ENCODE peak calls at places on chromosomes 4 and X, in seven cellular contexts. B, D, F, J, T, E and Y are unnamed samples.

GRCh38 chr4:40515037-40515397 is 114.6 kb downstream of the RBM47 start:
- DNase-seq in B (no peak), D (no peak), F (no peak), J (no peak), T (no peak), E (no peak), Y (no peak)

GRCh38 chrX:37926700-37927099 is 79.3 kb upstream of the DYNLT3 start:
- DNase-seq in B (peak), D (no peak), F (no peak), J (no peak), T (no peak), E (peak), Y (peak)

GRCh38 chrX:1389993-1390285 is 2.0 kb downstream of the SLC25A6 start:
- DNase-seq in B (no peak), D (peak), F (no peak), J (no peak), T (no peak), E (no peak), Y (no peak)

GRCh38 chrX:152632445-152633097 is 5.1 kb upstream of the GABRQ start:
- DNase-seq in B (peak), D (peak), F (peak), J (peak), T (no peak), E (peak), Y (peak)

GRCh38 chrX:150899191-150899757 is 806 bp upstream of the CD99L2 start:
- DNase-seq in B (no peak), D (peak), F (no peak), J (no peak), T (peak), E (peak), Y (peak)

GRCh38 chrX:72540318-72540717 is 32.3 kb downstream of the HDAC8 start:
- DNase-seq in B (peak), D (no peak), F (no peak), J (peak), T (no peak), E (peak), Y (peak)

GRCh38 chr4:26220704-26221103 is 100.1 kb upstream of the RBPJ start:
- DNase-seq in B (no peak), D (no peak), F (no peak), J (no peak), T (no peak), E (no peak), Y (peak)

GRCh38 chr4:41360214-41360910 is 103.6 kb downstream of the UCHL1 start:
- DNase-seq in B (no peak), D (peak), F (peak), J (no peak), T (no peak), E (peak), Y (peak)

GRCh38 chr4:48268956-48269860 is at the start of gene TEC:
- DNase-seq in B (no peak), D (peak), F (peak), J (no peak), T (peak), E (peak), Y (peak)

GRCh38 chrX:68018248-68019203 is 414.8 kb downstream of the OPHN1 start:
- DNase-seq in B (no peak), D (peak), F (peak), J (no peak), T (no peak), E (peak), Y (peak)

GRCh38 chrX:68932611-68933010 is 103.8 kb downstream of the EFNB1 start:
- DNase-seq in B (no peak), D (peak), F (no peak), J (no peak), T (no peak), E (no peak), Y (peak)

GRCh38 chr4:997375-998071 is 4.3 kb upstream of the SLC26A1 start:
- DNase-seq in B (no peak), D (no peak), F (no peak), J (no peak), T (no peak), E (no peak), Y (no peak)

GRCh38 chrX:21781525-21781924 is 23.6 kb upstream of the SMPX start:
- DNase-seq in B (peak), D (no peak), F (no peak), J (no peak), T (no peak), E (no peak), Y (no peak)

GRCh38 chr4:56752985-56753384 is 68.5 kb downstream of the SPINK2 start:
- DNase-seq in B (no peak), D (no peak), F (no peak), J (no peak), T (no peak), E (no peak), Y (no peak)

GRCh38 chr4:128454281-128455075 is 166.9 kb upstream of the PGRMC2 start:
- DNase-seq in B (peak), D (peak), F (peak), J (peak), T (peak), E (peak), Y (peak)

GRCh38 chr4:172985552-172985951 is 183.1 kb upstream of the GALNT7 start:
- DNase-seq in B (no peak), D (no peak), F (no peak), J (no peak), T (no peak), E (no peak), Y (peak)

GRCh38 chr4:181896609-181897008 is 346.6 kb upstream of the TENM3 start:
- DNase-seq in B (no peak), D (no peak), F (no peak), J (no peak), T (no peak), E (no peak), Y (no peak)

GRCh38 chr4:122007016-122007415 is 55.2 kb upstream of the TRPC3 start:
- DNase-seq in B (no peak), D (no peak), F (no peak), J (no peak), T (no peak), E (no peak), Y (no peak)

GRCh38 chr4:88752754-88753153 is 55.1 kb upstream of the NAP1L5 start:
- DNase-seq in B (no peak), D (peak), F (no peak), J (no peak), T (no peak), E (no peak), Y (no peak)

GRCh38 chr4:137427411-137427810 is 104.9 kb downstream of the PCDH18 start:
- DNase-seq in B (no peak), D (no peak), F (no peak), J (no peak), T (no peak), E (no peak), Y (peak)

GRCh38 chrX:68941385-68941952 is 112.6 kb downstream of the EFNB1 start:
- DNase-seq in B (no peak), D (no peak), F (no peak), J (no peak), T (no peak), E (no peak), Y (peak)

GRCh38 chr4:2744576-2745270 is 11.4 kb downstream of the TNIP2 start:
- DNase-seq in B (no peak), D (peak), F (no peak), J (no peak), T (no peak), E (no peak), Y (no peak)

GRCh38 chr4:100742045-100742444 is 224.2 kb upstream of the EMCN start:
- DNase-seq in B (peak), D (no peak), F (no peak), J (no peak), T (no peak), E (peak), Y (peak)

GRCh38 chr4:93313207-93313606 is 515.3 kb upstream of the ATOH1 start:
- DNase-seq in B (no peak), D (no peak), F (no peak), J (peak), T (no peak), E (no peak), Y (no peak)

GRCh38 chr4:142416711-142417275 is 429.3 kb downstream of the INPP4B start:
- DNase-seq in B (no peak), D (no peak), F (no peak), J (no peak), T (no peak), E (no peak), Y (peak)

GRCh38 chr4:129342820-129343219 is 246.9 kb downstream of the C4orf33 start:
- DNase-seq in B (peak), D (no peak), F (no peak), J (peak), T (no peak), E (peak), Y (peak)

GRCh38 chrX:22538581-22538980 is 265.9 kb downstream of the CBLL2 start:
- DNase-seq in B (no peak), D (no peak), F (no peak), J (no peak), T (no peak), E (no peak), Y (no peak)

GRCh38 chr4:42501624-42502401 is 104.5 kb downstream of the SHISA3 start:
- DNase-seq in B (no peak), D (no peak), F (no peak), J (no peak), T (no peak), E (no peak), Y (no peak)

GRCh38 chr4:47485047-47485692 is at the start of gene ATP10D:
- DNase-seq in B (peak), D (peak), F (peak), J (peak), T (peak), E (peak), Y (peak)

GRCh38 chr4:189146994-189147929 is 793.4 kb upstream of the FRG1 start:
- DNase-seq in B (no peak), D (no peak), F (no peak), J (no peak), T (no peak), E (no peak), Y (no peak)

GRCh38 chr4:21470531-21470930 is 478.0 kb downstream of the KCNIP4 start:
- DNase-seq in B (peak), D (no peak), F (no peak), J (no peak), T (no peak), E (peak), Y (peak)

GRCh38 chr4:41572414-41572986 is 34.5 kb downstream of the LIMCH1 start:
- DNase-seq in B (no peak), D (no peak), F (no peak), J (no peak), T (no peak), E (no peak), Y (no peak)

GRCh38 chr4:152508818-152509217 is 27.1 kb downstream of the FBXW7 start:
- DNase-seq in B (no peak), D (no peak), F (no peak), J (no peak), T (no peak), E (no peak), Y (no peak)

GRCh38 chrX:119667111-119667928 is 25.6 kb downstream of the SEPTIN6 start:
- DNase-seq in B (no peak), D (no peak), F (no peak), J (no peak), T (peak), E (no peak), Y (peak)

GRCh38 chrX:41332408-41332987 is 1.5 kb upstream of the DDX3X start:
- DNase-seq in B (no peak), D (no peak), F (no peak), J (no peak), T (peak), E (peak), Y (peak)

GRCh38 chr4:94420356-94420755 is 31.4 kb upstream of the PDLIM5 start:
- DNase-seq in B (no peak), D (no peak), F (no peak), J (no peak), T (no peak), E (no peak), Y (no peak)

GRCh38 chrX:38804481-38805293 is 3.4 kb downstream of the MID1IP1 start:
- DNase-seq in B (no peak), D (peak), F (peak), J (no peak), T (peak), E (peak), Y (peak)

GRCh38 chrX:373641-374471 is 12.9 kb downstream of the PPP2R3B start:
- DNase-seq in B (no peak), D (no peak), F (peak), J (no peak), T (no peak), E (no peak), Y (peak)

GRCh38 chrX:370244-370962 is 16.3 kb downstream of the PPP2R3B start:
- DNase-seq in B (no peak), D (no peak), F (no peak), J (no peak), T (no peak), E (no peak), Y (no peak)

GRCh38 chrX:370963-371745 is 15.6 kb downstream of the PPP2R3B start:
- DNase-seq in B (no peak), D (no peak), F (no peak), J (no peak), T (no peak), E (no peak), Y (no peak)

GRCh38 chrX:372856-373640 is 13.7 kb downstream of the PPP2R3B start:
- DNase-seq in B (no peak), D (no peak), F (no peak), J (no peak), T (no peak), E (no peak), Y (no peak)

GRCh38 chrX:371907-372306 is 14.8 kb downstream of the PPP2R3B start:
- DNase-seq in B (no peak), D (no peak), F (no peak), J (no peak), T (no peak), E (no peak), Y (no peak)
- H3K4me3 ChIP-seq in B (no peak), D (no peak), F (no peak), J (no peak), T (no peak), E (no peak), Y (no peak)

DNA sequence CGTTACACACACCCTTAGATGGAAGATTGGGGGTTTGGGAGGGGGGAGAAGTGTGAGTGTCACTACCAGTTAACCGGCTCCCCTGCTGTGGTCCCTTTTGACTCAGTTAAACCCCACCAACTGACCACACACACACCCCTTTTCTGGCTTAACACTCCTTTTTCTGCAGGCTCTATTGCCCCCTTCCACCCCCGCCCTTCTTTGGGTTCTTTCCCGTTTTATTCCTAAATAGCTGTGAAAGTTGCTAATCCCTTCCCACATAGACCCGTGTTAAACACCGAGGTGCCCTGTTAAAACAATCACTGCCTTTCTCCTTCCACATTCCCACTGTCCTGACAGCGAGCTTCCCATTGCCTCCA is 3.7 kb upstream of the NR3C2 start:
- DNase-seq in B (no peak), D (no peak), F (no peak), J (no peak), T (no peak), E (no peak), Y (no peak)
- H3K4me3 ChIP-seq in B (peak), D (peak), F (peak), J (peak), T (peak), E (no peak), Y (peak)

GRCh38 chr4:102222838-102223237 is 122.4 kb downstream of the SLC39A8 start:
- DNase-seq in B (no peak), D (no peak), F (no peak), J (no peak), T (no peak), E (no peak), Y (no peak)

GRCh38 chr4:102217775-102218174 is 127.5 kb downstream of the SLC39A8 start:
- DNase-seq in B (no peak), D (no peak), F (no peak), J (no peak), T (no peak), E (no peak), Y (no peak)

GRCh38 chr4:102223461-102223860 is 121.8 kb downstream of the SLC39A8 start:
- DNase-seq in B (no peak), D (no peak), F (no peak), J (no peak), T (no peak), E (no peak), Y (no peak)

GRCh38 chr4:102217345-102217744 is 127.9 kb downstream of the SLC39A8 start:
- DNase-seq in B (no peak), D (no peak), F (no peak), J (no peak), T (no peak), E (no peak), Y (no peak)

DNA sequence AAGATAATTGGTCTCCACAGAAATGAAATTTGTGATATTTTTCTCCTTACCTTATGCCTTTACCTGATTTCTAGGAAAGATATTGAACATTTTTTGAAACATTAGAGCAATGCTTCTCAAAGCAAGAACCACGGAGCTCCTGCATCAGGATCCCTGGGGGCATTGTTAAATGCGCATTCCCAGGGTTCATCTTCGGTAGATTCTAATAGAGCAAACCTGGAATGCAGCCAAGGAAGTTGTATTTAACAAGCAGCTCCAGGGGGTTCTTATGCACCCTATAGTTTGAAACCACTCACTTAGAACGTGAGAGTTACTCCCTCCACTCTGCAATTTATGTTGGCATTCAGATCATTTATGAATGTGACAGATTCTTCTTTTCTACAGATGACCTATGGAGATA is 126.1 kb downstream of the SLC39A8 start:
- DNase-seq in B (no peak), D (no peak), F (no peak), J (peak), T (no peak), E (no peak), Y (no peak)
- H3K4me3 ChIP-seq in B (no peak), D (no peak), F (no peak), J (peak), T (no peak), E (no peak), Y (no peak)

DNA sequence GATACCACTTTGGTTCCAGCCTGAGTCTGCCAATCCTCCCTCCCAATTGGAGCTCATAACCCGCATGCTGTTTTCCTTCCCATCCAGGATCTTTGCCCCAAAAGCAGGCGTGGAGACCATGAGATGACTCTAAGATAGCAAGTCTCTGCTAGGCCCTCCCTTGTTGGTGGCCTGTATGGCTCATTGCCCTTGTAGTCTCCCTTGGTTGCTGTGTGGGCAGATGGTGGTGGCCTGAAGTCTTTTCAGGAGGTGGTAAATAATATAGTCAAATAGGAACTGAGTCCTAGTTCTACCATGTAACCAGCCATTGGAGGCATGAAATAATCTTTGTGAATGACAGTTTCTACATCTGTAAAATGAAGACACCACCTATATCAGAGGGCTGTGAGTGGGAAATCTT is 1.2 kb downstream of the ATP6AP1 start:
- DNase-seq in B (no peak), D (no peak), F (no peak), J (no peak), T (no peak), E (no peak), Y (no peak)
- H3K4me3 ChIP-seq in B (peak), D (no peak), F (peak), J (peak), T (no peak), E (peak), Y (peak)

GRCh38 chr4:6693274-6694176 is at the start of gene S100P:
- DNase-seq in B (no peak), D (no peak), F (no peak), J (no peak), T (no peak), E (peak), Y (peak)
- H3K4me3 ChIP-seq in B (no peak), D (no peak), F (no peak), J (no peak), T (no peak), E (peak), Y (no peak)